ENCODE peak calls at places on chromosome 13, in six cellular contexts. M is activated B cell treated with CpG ODN at 0.5 μM for 24 hours, T is breast epithelium, H is tibial artery, Y is A172, V is GM23338. J is an unnamed sample.

GRCh38 chr13:100721885-100722512 is 47.4 kb upstream of the TMTC4 start:
- DNase-seq in M (no peak), T (no peak), Y (peak), H (no peak), V (peak), J (peak)

GRCh38 chr13:33126909-33127607 is 110.8 kb downstream of the KL start:
- DNase-seq in V (no peak), T (no peak), Y (no peak), H (no peak), M (no peak), J (no peak)

GRCh38 chr13:23159587-23160240 is 21.1 kb upstream of the SGCG start:
- DNase-seq in V (peak), T (no peak), M (no peak), Y (no peak), H (no peak), J (peak)

GRCh38 chr13:66635526-66635925 is 594.6 kb downstream of the PCDH9 start:
- DNase-seq in H (no peak), M (no peak), T (no peak), Y (peak), V (no peak), J (no peak)

GRCh38 chr13:66468656-66469055 is 761.5 kb downstream of the PCDH9 start:
- DNase-seq in H (no peak), V (no peak), Y (no peak), T (no peak), M (no peak), J (no peak)

GRCh38 chr13:35470671-35471465 is 5.6 kb downstream of the MAB21L1 start:
- DNase-seq in H (peak), T (no peak), M (no peak), Y (no peak), V (peak), J (peak)

GRCh38 chr13:44274838-44275237 is 98.8 kb upstream of the SERP2 start:
- DNase-seq in H (no peak), Y (peak), V (no peak), T (no peak), M (no peak), J (no peak)

GRCh38 chr13:60163525-60164471 is at the start of gene DIAPH3:
- DNase-seq in Y (peak), M (peak), T (peak), H (peak), V (peak), J (peak)

GRCh38 chr13:111385182-111385857 is 64.9 kb downstream of the TEX29 start:
- DNase-seq in V (no peak), Y (no peak), H (peak), T (no peak), M (no peak), J (no peak)

GRCh38 chr13:28037399-28037798 is 48.9 kb upstream of the URAD start:
- DNase-seq in T (no peak), V (no peak), H (no peak), Y (peak), M (no peak), J (peak)

GRCh38 chr13:79197933-79198332 is 208.1 kb downstream of the RBM26 start:
- DNase-seq in M (no peak), V (peak), Y (no peak), T (no peak), H (no peak), J (no peak)

GRCh38 chr13:63285426-63285825 is 1869.8 kb upstream of the PCDH20 start:
- DNase-seq in H (no peak), V (no peak), Y (no peak), T (no peak), M (no peak), J (no peak)

GRCh38 chr13:52961196-52961845 is 67.3 kb upstream of the OLFM4 start:
- DNase-seq in M (no peak), T (no peak), V (peak), Y (no peak), H (no peak), J (no peak)